ENCODE peak calls at places on chromosomes 2 and 18, in seven cellular contexts. B, X, M, Q, S, N and K are unnamed samples.

GRCh38 chr2:217204358-217204757 is 344.5 kb upstream of the TNP1 start:
- DNase-seq in N (no peak), M (no peak), X (no peak), S (no peak), B (no peak), Q (no peak), K (no peak)

GRCh38 chr2:233711312-233712008 is 1.2 kb upstream of the UGT1A5 start:
- DNase-seq in Q (peak), B (peak), M (peak), X (peak), S (peak), N (peak), K (peak)

GRCh38 chr18:39274535-39274934 is 1708.9 kb upstream of the CELF4 start:
- DNase-seq in S (no peak), M (no peak), Q (no peak), N (no peak), X (no peak), B (no peak), K (no peak)

GRCh38 chr18:41372266-41372665 is 582.8 kb upstream of the PIK3C3 start:
- DNase-seq in X (no peak), B (no peak), Q (no peak), S (no peak), N (no peak), M (no peak), K (no peak)

GRCh38 chr2:85131116-85131515 is 2.1 kb upstream of the TCF7L1 start:
- DNase-seq in M (no peak), X (peak), N (peak), Q (no peak), B (no peak), S (no peak), K (no peak)

GRCh38 chr2:155100261-155100660 is 401.8 kb downstream of the KCNJ3 start:
- DNase-seq in S (no peak), N (no peak), X (no peak), Q (no peak), M (no peak), B (peak), K (peak)

GRCh38 chr18:38790786-38791185 is 1225.2 kb upstream of the CELF4 start:
- DNase-seq in X (no peak), Q (no peak), B (no peak), M (no peak), N (no peak), S (no peak), K (no peak)

GRCh38 chr18:10398571-10398970 is 55.9 kb upstream of the APCDD1 start:
- DNase-seq in B (no peak), S (no peak), M (no peak), N (no peak), X (no peak), Q (no peak), K (no peak)

GRCh38 chr2:100818606-100819364 is 1.2 kb upstream of the NPAS2 start:
- DNase-seq in M (peak), X (peak), B (peak), S (no peak), N (peak), Q (no peak), K (peak)

GRCh38 chr2:86097114-86097896 is 8.4 kb downstream of the POLR1A start:
- DNase-seq in Q (no peak), X (no peak), N (no peak), M (no peak), S (no peak), B (no peak), K (no peak)

GRCh38 chr2:153641046-153641445 is 162.5 kb upstream of the RPRM start:
- DNase-seq in M (no peak), Q (no peak), B (no peak), N (no peak), X (no peak), S (no peak), K (no peak)

GRCh38 chr2:11495844-11496271 is 29.9 kb upstream of the E2F6 start:
- DNase-seq in B (no peak), N (no peak), S (no peak), Q (no peak), X (no peak), M (no peak), K (no peak)

GRCh38 chr18:12976305-12976704 is 14.9 kb upstream of the CEP192 start:
- DNase-seq in B (no peak), N (no peak), S (no peak), X (no peak), Q (no peak), M (no peak), K (no peak)

GRCh38 chr2:38095996-38096861 is 20.3 kb upstream of the CYP1B1 start:
- DNase-seq in B (no peak), M (no peak), Q (no peak), S (no peak), N (no peak), X (no peak), K (peak)

GRCh38 chr2:107001551-107001950 is 115.6 kb upstream of the ST6GAL2 start:
- DNase-seq in N (no peak), X (no peak), S (no peak), M (no peak), Q (no peak), B (no peak), K (no peak)

GRCh38 chr18:31498450-31499156 is 626 bp downstream of the DSG2 start:
- DNase-seq in M (no peak), X (no peak), Q (no peak), B (no peak), N (no peak), S (peak), K (peak)

GRCh38 chr2:66438498-66439290 is 3.8 kb downstream of the MEIS1 start:
- DNase-seq in B (no peak), S (no peak), Q (no peak), N (no peak), X (no peak), M (no peak), K (no peak)

GRCh38 chr2:96809951-96810782 is 5.9 kb upstream of the CNNM3 start:
- DNase-seq in B (no peak), Q (no peak), N (peak), M (no peak), S (peak), X (no peak), K (no peak)

GRCh38 chr2:186641132-186641806 is 51.4 kb downstream of the ITGAV start:
- DNase-seq in B (no peak), M (no peak), S (no peak), X (no peak), N (no peak), Q (peak), K (no peak)

GRCh38 chr2:66173635-66174034 is 261.3 kb upstream of the MEIS1 start:
- DNase-seq in S (no peak), B (no peak), X (no peak), N (no peak), M (no peak), Q (no peak), K (no peak)

GRCh38 chr2:50769416-50769815 is 262.5 kb downstream of the NRXN1 start:
- DNase-seq in X (no peak), B (no peak), N (no peak), M (no peak), Q (no peak), S (no peak), K (no peak)

GRCh38 chr2:100755441-100755840 is 64.5 kb upstream of the NPAS2 start:
- DNase-seq in B (no peak), N (no peak), M (no peak), Q (no peak), X (no peak), S (no peak), K (no peak)

GRCh38 chr2:72137498-72138010 is 10.1 kb downstream of the CYP26B1 start:
- DNase-seq in Q (no peak), B (no peak), S (peak), X (peak), M (peak), N (peak), K (peak)

GRCh38 chr18:9597609-9598008 is 16.8 kb downstream of the PPP4R1 start:
- DNase-seq in X (no peak), B (no peak), N (no peak), S (no peak), M (no peak), Q (no peak), K (no peak)

GRCh38 chr2:102103992-102104871 is 38.3 kb upstream of the IL1R1 start:
- DNase-seq in B (no peak), N (no peak), Q (peak), S (no peak), X (no peak), M (no peak), K (no peak)

GRCh38 chr2:144356402-144356801 is 163.5 kb downstream of the ZEB2 start:
- DNase-seq in X (no peak), N (no peak), B (no peak), M (no peak), Q (no peak), S (no peak), K (no peak)

GRCh38 chr2:53234548-53234903 is 533.1 kb upstream of the CHAC2 start:
- DNase-seq in N (no peak), S (no peak), Q (no peak), X (no peak), B (no peak), M (no peak), K (no peak)

GRCh38 chr2:191428141-191428540 is 182.9 kb downstream of the MYO1B start:
- DNase-seq in S (no peak), N (no peak), Q (no peak), B (no peak), X (no peak), M (no peak), K (no peak)

GRCh38 chr2:230871361-230872150 is 6.8 kb downstream of the ITM2C start:
- DNase-seq in N (no peak), M (no peak), X (no peak), S (no peak), B (no peak), Q (no peak), K (no peak)

GRCh38 chr18:28151434-28151833 is 25.5 kb downstream of the CDH2 start:
- DNase-seq in S (no peak), M (no peak), N (no peak), B (no peak), Q (no peak), X (no peak), K (no peak)

GRCh38 chr18:39772155-39772919 is 2182.7 kb upstream of the PIK3C3 start:
- DNase-seq in M (no peak), X (no peak), N (peak), B (no peak), S (no peak), Q (no peak), K (no peak)

GRCh38 chr18:27696148-27696547 is 480.8 kb downstream of the CDH2 start:
- DNase-seq in B (no peak), S (no peak), X (no peak), M (no peak), N (no peak), Q (no peak), K (no peak)

GRCh38 chr18:67108894-67109293 is 407.6 kb downstream of the DSEL start:
- DNase-seq in S (no peak), Q (no peak), N (no peak), M (no peak), X (no peak), B (no peak), K (no peak)

GRCh38 chr2:10185046-10185445 is 62.5 kb downstream of the RRM2 start:
- DNase-seq in S (no peak), X (peak), M (no peak), B (no peak), N (no peak), Q (no peak), K (no peak)

GRCh38 chr2:27427863-27428212 is 593 bp upstream of the NRBP1 start:
- DNase-seq in X (no peak), S (no peak), B (no peak), N (no peak), M (no peak), Q (no peak), K (no peak)

GRCh38 chr2:82524826-82525225 is 1934.3 kb downstream of the SUCLG1 start:
- DNase-seq in B (no peak), M (no peak), X (no peak), S (no peak), N (no peak), Q (no peak), K (no peak)

GRCh38 chr2:190050001-190050400 is 12.5 kb downstream of the MSTN start:
- DNase-seq in S (no peak), M (no peak), B (no peak), N (no peak), X (no peak), Q (no peak), K (no peak)

GRCh38 chr2:155663265-155663664 is 669.3 kb downstream of the NR4A2 start:
- DNase-seq in S (no peak), Q (no peak), N (no peak), M (no peak), B (no peak), X (no peak), K (no peak)

GRCh38 chr2:128442891-128443302 is 124.2 kb upstream of the HS6ST1 start:
- DNase-seq in X (no peak), B (no peak), Q (no peak), S (no peak), M (peak), N (no peak), K (no peak)

GRCh38 chr2:57886196-57886786 is 160.3 kb upstream of the VRK2 start:
- DNase-seq in B (no peak), M (no peak), Q (no peak), S (no peak), N (no peak), X (peak), K (no peak)
- TF ChIP-seq JUND in B (no peak), M (no peak), Q (no peak), S (no peak), N (no peak), X (no peak), K (no peak)

GRCh38 chr2:241408849-241409248 is 52.8 kb downstream of the FARP2 start:
- DNase-seq in B (no peak), M (no peak), S (no peak), X (no peak), N (no peak), Q (no peak), K (no peak)
- TF ChIP-seq JUND in B (no peak), M (no peak), S (no peak), X (no peak), N (no peak), Q (no peak), K (no peak)

GRCh38 chr18:48835745-48836191 is 115.0 kb downstream of the SMAD7 start:
- DNase-seq in Q (no peak), N (no peak), B (no peak), X (no peak), M (no peak), S (no peak), K (no peak)
- TF ChIP-seq JUND in Q (no peak), N (no peak), B (no peak), X (no peak), M (no peak), S (no peak), K (no peak)

GRCh38 chr2:64422466-64422865 is 31.5 kb upstream of the LGALSL start:
- DNase-seq in N (no peak), X (no peak), S (no peak), B (no peak), Q (no peak), M (no peak), K (no peak)
- TF ChIP-seq JUND in N (no peak), X (no peak), S (no peak), B (no peak), Q (no peak), M (no peak), K (no peak)

GRCh38 chr2:47655563-47655880 is 127.4 kb upstream of the MSH6 start:
- DNase-seq in X (no peak), M (no peak), N (no peak), B (no peak), S (no peak), Q (no peak), K (no peak)

GRCh38 chr2:47654790-47655562 is 128.0 kb upstream of the MSH6 start:
- DNase-seq in B (no peak), X (no peak), N (no peak), S (no peak), Q (peak), M (no peak), K (no peak)

GRCh38 chr2:47658646-47659320 is 124.2 kb upstream of the MSH6 start:
- DNase-seq in X (no peak), S (no peak), Q (no peak), M (no peak), B (no peak), N (no peak), K (no peak)

GRCh38 chr2:47657886-47658577 is 124.9 kb upstream of the MSH6 start:
- DNase-seq in Q (no peak), B (no peak), M (no peak), S (no peak), N (no peak), X (no peak), K (no peak)

GRCh38 chr2:47656715-47657600 is 126.0 kb upstream of the MSH6 start:
- DNase-seq in S (no peak), N (no peak), M (no peak), X (no peak), B (no peak), Q (no peak), K (no peak)
- TF ChIP-seq JUND in S (no peak), N (no peak), M (no peak), X (no peak), B (no peak), Q (no peak), K (no peak)

GRCh38 chr2:168552450-168552856 is 96.4 kb downstream of the CERS6 start:
- DNase-seq in B (no peak), M (peak), X (no peak), S (no peak), Q (peak), N (no peak), K (no peak)
- TF ChIP-seq JUND in B (no peak), M (no peak), X (no peak), S (no peak), Q (no peak), N (no peak), K (no peak)